ENCODE peak calls at places on chromosomes 4 and X, in five cellular contexts. One of them, this sample, is unnamed.

GRCh38 chrX:103431316-103431715 is 55.0 kb downstream of the BEX3 start:
- DNase-seq in spleen: no peak
- DNase-seq in neuronal stem cell: no peak
- DNase-seq in HCT116: no peak
- DNase-seq in AG04450: peak; percentile 18
- DNase-seq in this sample: no peak

GRCh38 chr4:112183252-112183651 is 38.0 kb downstream of the FAM241A start:
- DNase-seq in HCT116: no peak
- DNase-seq in spleen: no peak
- DNase-seq in neuronal stem cell: no peak
- DNase-seq in AG04450: no peak
- DNase-seq in this sample: no peak

GRCh38 chrX:102154218-102154860 is 1.4 kb downstream of the BEX5 start:
- DNase-seq in HCT116: no peak
- DNase-seq in neuronal stem cell: no peak
- DNase-seq in spleen: no peak
- DNase-seq in AG04450: no peak
- DNase-seq in this sample: peak; percentile 21

GRCh38 chrX:10110984-10111363 is 45.8 kb upstream of the CLCN4 start:
- DNase-seq in HCT116: no peak
- DNase-seq in AG04450: no peak
- DNase-seq in spleen: no peak
- DNase-seq in neuronal stem cell: no peak
- DNase-seq in this sample: no peak

GRCh38 chr4:147326581-147326980 is 154.3 kb upstream of the EDNRA start:
- DNase-seq in HCT116: no peak
- DNase-seq in neuronal stem cell: no peak
- DNase-seq in spleen: no peak
- DNase-seq in AG04450: no peak
- DNase-seq in this sample: no peak

GRCh38 chr4:79865253-79865652 is 207.8 kb downstream of the ANTXR2 start:
- DNase-seq in neuronal stem cell: no peak
- DNase-seq in HCT116: no peak
- DNase-seq in AG04450: no peak
- DNase-seq in spleen: no peak
- DNase-seq in this sample: no peak

GRCh38 chr4:130722370-130722769 is 1626.4 kb downstream of the C4orf33 start:
- DNase-seq in AG04450: no peak
- DNase-seq in neuronal stem cell: no peak
- DNase-seq in HCT116: no peak
- DNase-seq in spleen: no peak
- DNase-seq in this sample: peak; percentile 4

GRCh38 chr4:164876680-164877324 is at the start of gene APELA:
- DNase-seq in neuronal stem cell: no peak
- DNase-seq in spleen: no peak
- DNase-seq in AG04450: no peak
- DNase-seq in HCT116: no peak
- DNase-seq in this sample: peak; percentile 36

GRCh38 chrX:32896132-32896531 is 315.2 kb downstream of the DMD start:
- DNase-seq in HCT116: no peak
- DNase-seq in spleen: no peak
- DNase-seq in AG04450: no peak
- DNase-seq in neuronal stem cell: no peak
- DNase-seq in this sample: no peak

GRCh38 chr4:135277116-135277979 is 1075.8 kb upstream of the PABPC4L start:
- DNase-seq in neuronal stem cell: no peak
- DNase-seq in spleen: no peak
- DNase-seq in HCT116: no peak
- DNase-seq in AG04450: peak; percentile 23
- DNase-seq in this sample: no peak

GRCh38 chr4:56408978-56409377 is 21.7 kb upstream of the AASDH start:
- DNase-seq in spleen: no peak
- DNase-seq in neuronal stem cell: no peak
- DNase-seq in AG04450: no peak
- DNase-seq in HCT116: no peak
- DNase-seq in this sample: no peak
- H3K4me3 ChIP-seq in spleen: no peak overlapping the region
- H3K4me3 ChIP-seq in neuronal stem cell: no peak overlapping the region
- H3K4me3 ChIP-seq in AG04450: no peak overlapping the region
- H3K4me3 ChIP-seq in HCT116: no peak overlapping the region
- H3K4me3 ChIP-seq in this sample: no peak overlapping the region

DNA sequence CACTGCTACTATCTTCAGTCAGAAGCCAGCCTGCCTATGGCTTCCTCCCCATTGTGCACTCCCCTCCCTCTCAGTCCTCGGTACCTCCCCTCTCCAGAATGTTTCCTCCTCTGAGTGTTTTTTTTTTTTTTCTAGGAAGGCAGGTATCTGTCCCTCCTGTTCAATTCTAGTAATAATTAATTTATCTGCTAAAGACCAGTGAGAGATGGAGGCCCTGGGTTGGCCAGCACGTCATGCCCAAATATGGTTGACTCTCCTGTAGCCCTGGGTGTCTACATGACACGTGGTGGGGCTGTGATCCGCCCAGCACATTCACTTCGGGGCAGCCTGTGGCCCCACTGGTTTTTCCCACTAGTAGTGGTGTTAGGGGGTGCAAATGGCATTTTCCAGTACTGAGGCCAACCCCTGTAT is 1.8 kb downstream of the FLNA start:
- DNase-seq in HCT116: no peak
- DNase-seq in neuronal stem cell: no peak
- DNase-seq in spleen: no peak
- DNase-seq in AG04450: no peak
- DNase-seq in this sample: no peak
- H3K27me3 ChIP-seq in HCT116: no peaks in the 10 kb centered on the region
- H3K27me3 ChIP-seq in neuronal stem cell: no peaks in the 10 kb centered on the region
- H3K27me3 ChIP-seq in spleen: no peaks in the 10 kb centered on the region
- H3K27me3 ChIP-seq in AG04450: no peaks in the 10 kb centered on the region
- H3K27me3 ChIP-seq in this sample: peaks cover 6% of the 10 kb centered on the region

GRCh38 chr4:128393111-128393704 is 105.6 kb upstream of the PGRMC2 start:
- DNase-seq in AG04450: no peak
- DNase-seq in neuronal stem cell: no peak
- DNase-seq in spleen: no peak
- DNase-seq in HCT116: no peak
- DNase-seq in this sample: no peak
- H3K4me3 ChIP-seq in AG04450: no peak overlapping the region
- H3K4me3 ChIP-seq in neuronal stem cell: no peak overlapping the region
- H3K4me3 ChIP-seq in spleen: no peak overlapping the region
- H3K4me3 ChIP-seq in HCT116: no peak overlapping the region
- H3K4me3 ChIP-seq in this sample: no peak overlapping the region

GRCh38 chr4:129561886-129562285 is 465.9 kb downstream of the C4orf33 start:
- DNase-seq in AG04450: no peak
- DNase-seq in HCT116: no peak
- DNase-seq in neuronal stem cell: no peak
- DNase-seq in spleen: no peak
- DNase-seq in this sample: no peak
- H3K27me3 ChIP-seq in AG04450: no peaks in the 10 kb centered on the region
- H3K27me3 ChIP-seq in HCT116: no peaks in the 10 kb centered on the region
- H3K27me3 ChIP-seq in neuronal stem cell: no peaks in the 10 kb centered on the region
- H3K27me3 ChIP-seq in spleen: no peaks in the 10 kb centered on the region
- H3K27me3 ChIP-seq in this sample: no peaks in the 10 kb centered on the region

GRCh38 chr4:41339812-41340809 is 83.4 kb downstream of the UCHL1 start:
- DNase-seq in AG04450: no peak
- DNase-seq in spleen: no peak
- DNase-seq in HCT116: no peak
- DNase-seq in neuronal stem cell: no peak
- DNase-seq in this sample: peak; percentile 49
- H3K4me3 ChIP-seq in AG04450: no peak overlapping the region
- H3K4me3 ChIP-seq in spleen: no peak overlapping the region
- H3K4me3 ChIP-seq in HCT116: no peak overlapping the region
- H3K4me3 ChIP-seq in neuronal stem cell: no peak overlapping the region
- H3K4me3 ChIP-seq in this sample: no peak overlapping the region

This sample was measured in H7.